ENCODE peak calls at places on chromosomes 7 and 10, in nine cellular contexts. N is IMR-90, Z is GM12891, B is tibial nerve, A is heart left ventricle, R is HCT116, L is K562, F is endothelial cell of umbilical vein, W is body of pancreas. U is an unnamed sample.

GRCh38 chr10:5510281-5511072 is 11.1 kb upstream of the CALML5 start:
- DNase-seq in W (no peak), N (no peak), F (no peak), B (no peak), A (no peak), R (no peak), Z (no peak), L (no peak), U (no peak)

GRCh38 chr7:42691030-42691639 is 220.7 kb downstream of the C7orf25 start:
- DNase-seq in A (no peak), W (no peak), F (peak; percentile 32), L (peak; percentile 12), R (peak; percentile 10), Z (no peak), N (peak; percentile 39), B (no peak), U (peak; percentile 23)

GRCh38 chr10:35433851-35434426 is 97.6 kb downstream of the CCNY start:
- DNase-seq in R (no peak), W (no peak), L (no peak), A (no peak), Z (no peak), F (no peak), N (peak; percentile 63), B (no peak), U (no peak)

GRCh38 chr10:130513686-130514476 is 377.7 kb downstream of the GLRX3 start:
- DNase-seq in W (no peak), B (no peak), Z (no peak), F (no peak), N (no peak), R (no peak), A (no peak), L (no peak), U (no peak)

GRCh38 chr10:32139223-32140073 is 83.2 kb upstream of the KIF5B start:
- DNase-seq in A (peak; percentile 87), L (peak; percentile 87), F (peak; percentile 94), W (peak; percentile 77), B (peak; percentile 30), N (peak; percentile 94), Z (no peak), R (peak; percentile 89), U (peak; percentile 91)

GRCh38 chr7:142438923-142439515 is 181.2 kb upstream of the PRSS58 start:
- DNase-seq in Z (no peak), R (no peak), L (no peak), N (no peak), F (no peak), W (no peak), B (no peak), A (no peak), U (no peak)

GRCh38 chr7:13016036-13016581 is 328.7 kb downstream of the ARL4A start:
- DNase-seq in N (no peak), Z (no peak), F (no peak), L (no peak), A (no peak), R (peak; percentile 65), W (no peak), B (no peak), U (no peak)

GRCh38 chr10:4081691-4082111 is 296.7 kb upstream of the KLF6 start:
- DNase-seq in Z (no peak), A (no peak), B (no peak), R (no peak), N (no peak), W (peak; percentile 26), F (no peak), L (no peak), U (no peak)

GRCh38 chr10:57336865-57337264 is 930.8 kb downstream of the IPMK start:
- DNase-seq in N (no peak), Z (no peak), B (no peak), A (no peak), F (no peak), W (no peak), L (no peak), R (no peak), U (no peak)

GRCh38 chr10:52779541-52780390 is 7.2 kb upstream of the MBL2 start:
- DNase-seq in B (peak; percentile 33), L (peak; percentile 62), N (peak; percentile 53), Z (peak; percentile 61), R (peak; percentile 45), A (peak; percentile 77), W (peak; percentile 63), F (peak; percentile 70), U (peak; percentile 68)

GRCh38 chr10:77548671-77549070 is 88.9 kb downstream of the KCNMA1 start:
- DNase-seq in A (no peak), R (no peak), W (no peak), L (no peak), F (no peak), Z (no peak), N (no peak), B (no peak), U (no peak)

GRCh38 chr7:8440670-8441069 is 7.3 kb downstream of the NXPH1 start:
- DNase-seq in W (no peak), Z (no peak), L (no peak), B (no peak), F (no peak), R (no peak), A (no peak), N (no peak), U (no peak)

GRCh38 chr10:17562572-17562971 is 54.6 kb downstream of the HACD1 start:
- DNase-seq in B (no peak), W (no peak), F (peak; percentile 26), N (peak; percentile 69), A (no peak), R (no peak), Z (no peak), L (peak; percentile 15), U (no peak)

GRCh38 chr7:7944619-7945282 is 23.8 kb upstream of the GLCCI1 start:
- DNase-seq in A (no peak), F (peak; percentile 24), B (no peak), W (peak; percentile 4), R (no peak), L (no peak), Z (peak; percentile 33), N (no peak), U (no peak)

GRCh38 chr7:105678811-105679495 is 97.7 kb upstream of the EFCAB10 start:
- DNase-seq in A (peak; percentile 80), Z (no peak), L (peak; percentile 50), B (peak; percentile 72), W (peak; percentile 86), R (no peak), F (peak; percentile 69), N (peak; percentile 50), U (no peak)

GRCh38 chr10:100544950-100545349 is 9.2 kb downstream of the HIF1AN start:
- DNase-seq in W (no peak), R (no peak), L (no peak), Z (no peak), F (no peak), A (no peak), B (no peak), N (no peak), U (no peak)

GRCh38 chr10:123140164-123140982 is 4.6 kb downstream of the HMX3 start:
- DNase-seq in L (no peak), F (no peak), B (no peak), Z (no peak), A (no peak), R (no peak), W (no peak), N (no peak), U (no peak)

GRCh38 chr7:134755422-134756022 is 23.9 kb upstream of the CALD1 start:
- DNase-seq in Z (no peak), L (no peak), B (no peak), F (peak; percentile 54), W (no peak), A (no peak), R (no peak), N (no peak), U (no peak)

GRCh38 chr10:121594623-121595320 is 3.5 kb downstream of the FGFR2 start:
- DNase-seq in Z (no peak), R (no peak), W (no peak), L (no peak), F (no peak), A (no peak), N (no peak), B (no peak), U (no peak)

DNA sequence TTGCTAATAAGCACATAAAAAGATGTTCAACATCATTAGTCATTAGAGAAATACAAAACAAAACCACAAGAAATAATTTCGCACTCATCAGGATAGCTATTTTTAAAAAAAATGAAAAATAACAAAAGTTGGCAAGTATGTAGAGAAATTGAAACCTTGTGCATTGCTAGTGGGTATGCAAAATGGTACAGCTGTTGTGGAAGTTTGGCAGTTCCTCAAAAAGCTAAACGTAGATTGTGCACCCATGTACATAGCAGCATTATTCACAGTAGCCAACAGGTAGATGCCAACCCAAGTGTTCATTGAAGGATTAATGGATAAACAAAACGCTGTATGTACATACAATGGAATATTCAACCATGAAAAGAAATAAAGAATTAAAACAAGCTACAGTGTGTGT is 35.3 kb upstream of the STARD3NL start:
- DNase-seq in L (no peak), B (no peak), W (no peak), Z (no peak), R (no peak), A (no peak), F (no peak), N (no peak), U (no peak)
- TF ChIP-seq POLR2A in L (no peak), B (no peak), W (no peak), Z (no peak), R (no peak), A (no peak), F (no peak), N (no peak), U (no peak)

GRCh38 chr7:99504603-99505323 is at the start of gene ZKSCAN5:
- DNase-seq in F (peak; percentile 98), W (peak; percentile 99), R (peak; percentile 94), N (peak; percentile 96), L (peak; percentile 98), B (peak; percentile 99), Z (peak; percentile 89), A (peak; percentile 99), U (peak; percentile 90)
- TF ChIP-seq POLR2A in F (no peak), W (peak; percentile 85), R (peak; percentile 76), N (peak; percentile 93), L (peak; percentile 93), B (peak; percentile 39), Z (peak; percentile 88), A (peak; percentile 56), U (peak; percentile 82)

DNA sequence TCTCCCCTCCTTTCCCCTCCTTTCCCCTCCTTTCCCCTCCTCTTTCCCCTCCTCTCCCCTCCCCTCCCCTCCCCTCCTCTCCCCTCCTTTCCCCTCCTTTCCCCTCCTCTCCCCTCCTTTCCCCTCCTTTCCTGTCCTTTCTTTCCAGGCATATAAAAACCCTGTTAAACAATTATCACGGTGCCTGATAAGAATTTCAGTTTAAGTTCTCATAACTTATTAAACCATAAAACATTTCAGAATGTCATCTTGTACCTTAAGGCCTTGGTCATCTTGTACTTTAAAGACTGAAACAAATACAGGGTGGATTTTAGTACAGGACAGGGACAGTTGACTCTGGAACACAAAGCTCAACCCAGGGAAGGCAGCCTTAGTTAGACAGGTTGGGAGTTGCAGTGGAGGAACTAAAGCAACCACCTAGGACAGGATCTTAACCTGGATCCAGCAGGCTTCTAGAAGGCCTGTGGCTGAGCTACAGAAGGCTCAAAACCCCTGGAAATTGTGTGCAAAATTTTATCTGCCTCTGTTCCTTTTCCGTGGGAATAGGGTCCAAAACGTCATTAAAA is 1.2 kb downstream of the AGR3 start:
- DNase-seq in N (no peak), B (no peak), A (no peak), F (no peak), L (no peak), R (no peak), Z (no peak), W (no peak), U (no peak)
- TF ChIP-seq POLR2A in N (no peak), B (no peak), A (no peak), F (no peak), L (no peak), R (no peak), Z (no peak), W (no peak), U (no peak)

GRCh38 chr7:30143748-30144251 is 9.0 kb downstream of the MTURN start:
- DNase-seq in W (no peak), R (no peak), L (no peak), N (peak; percentile 62), F (no peak), A (no peak), B (no peak), Z (no peak), U (no peak)
- TF ChIP-seq POLR2A in W (no peak), R (no peak), L (no peak), N (no peak), F (no peak), A (no peak), B (no peak), Z (no peak), U (no peak)